ENCODE peak calls at places on chromosomes 1 and 21, in eight cellular contexts. One of them, this sample, is unnamed. For H3K9me3, the result is how much of the 10 kb centered on the place peaks cover.

GRCh38 chr1:87074001-87074795 is 159.8 kb downstream of the HS2ST1 start:
- DNase-seq in SK-N-SH: no peak
- DNase-seq in HCT116: no peak
- DNase-seq in GM12878: no peak
- DNase-seq in HepG2: no peak
- DNase-seq in K562: no peak
- DNase-seq in H1: no peak
- DNase-seq in endothelial cell of umbilical vein: no peak
- DNase-seq in this sample: no peak

GRCh38 chr1:222994506-222995229 is 148.4 kb downstream of the TLR5 start:
- DNase-seq in SK-N-SH: no peak
- DNase-seq in HCT116: no peak
- DNase-seq in GM12878: no peak
- DNase-seq in HepG2: no peak
- DNase-seq in K562: no peak
- DNase-seq in H1: no peak
- DNase-seq in endothelial cell of umbilical vein: peak
- DNase-seq in this sample: peak

GRCh38 chr1:40204855-40205254 is 42.9 kb upstream of the TMCO2 start:
- DNase-seq in SK-N-SH: no peak
- DNase-seq in HCT116: no peak
- DNase-seq in GM12878: no peak
- DNase-seq in HepG2: no peak
- DNase-seq in K562: no peak
- DNase-seq in H1: no peak
- DNase-seq in endothelial cell of umbilical vein: no peak
- DNase-seq in this sample: no peak

GRCh38 chr21:34836103-34836932 is 167.5 kb downstream of the CLIC6 start:
- DNase-seq in SK-N-SH: no peak
- DNase-seq in HCT116: peak
- DNase-seq in GM12878: no peak
- DNase-seq in HepG2: peak
- DNase-seq in K562: no peak
- DNase-seq in H1: no peak
- DNase-seq in endothelial cell of umbilical vein: peak
- DNase-seq in this sample: no peak

GRCh38 chr1:73674945-73675561 is 522.9 kb downstream of the LRRIQ3 start:
- DNase-seq in SK-N-SH: peak
- DNase-seq in HCT116: no peak
- DNase-seq in GM12878: no peak
- DNase-seq in HepG2: no peak
- DNase-seq in K562: no peak
- DNase-seq in H1: no peak
- DNase-seq in endothelial cell of umbilical vein: peak
- DNase-seq in this sample: no peak

GRCh38 chr1:50426702-50427085 is 3.5 kb upstream of the DMRTA2 start:
- DNase-seq in SK-N-SH: peak
- DNase-seq in HCT116: no peak
- DNase-seq in GM12878: no peak
- DNase-seq in HepG2: no peak
- DNase-seq in K562: no peak
- DNase-seq in H1: peak
- DNase-seq in endothelial cell of umbilical vein: no peak
- DNase-seq in this sample: no peak

GRCh38 chr1:179369751-179370341 is 4.1 kb downstream of the AXDND1 start:
- DNase-seq in SK-N-SH: peak
- DNase-seq in HCT116: peak
- DNase-seq in GM12878: peak
- DNase-seq in HepG2: peak
- DNase-seq in K562: peak
- DNase-seq in H1: no peak
- DNase-seq in endothelial cell of umbilical vein: peak
- DNase-seq in this sample: peak

GRCh38 chr1:152029144-152029936 is 7.5 kb downstream of the S100A11 start:
- DNase-seq in SK-N-SH: no peak
- DNase-seq in HCT116: no peak
- DNase-seq in GM12878: no peak
- DNase-seq in HepG2: no peak
- DNase-seq in K562: no peak
- DNase-seq in H1: no peak
- DNase-seq in endothelial cell of umbilical vein: no peak
- DNase-seq in this sample: no peak

GRCh38 chr1:6360517-6360916 is 33.0 kb downstream of the ACOT7 start:
- DNase-seq in SK-N-SH: no peak
- DNase-seq in HCT116: no peak
- DNase-seq in GM12878: no peak
- DNase-seq in HepG2: no peak
- DNase-seq in K562: no peak
- DNase-seq in H1: no peak
- DNase-seq in endothelial cell of umbilical vein: no peak
- DNase-seq in this sample: no peak

GRCh38 chr1:112674986-112675727 is 698 bp downstream of the MOV10 start:
- DNase-seq in SK-N-SH: peak
- DNase-seq in HCT116: no peak
- DNase-seq in GM12878: no peak
- DNase-seq in HepG2: peak
- DNase-seq in K562: peak
- DNase-seq in H1: peak
- DNase-seq in endothelial cell of umbilical vein: peak
- DNase-seq in this sample: no peak

GRCh38 chr1:230429072-230429735 is 3.1 kb upstream of the PGBD5 start:
- DNase-seq in SK-N-SH: no peak
- DNase-seq in HCT116: no peak
- DNase-seq in GM12878: no peak
- DNase-seq in HepG2: no peak
- DNase-seq in K562: no peak
- DNase-seq in H1: no peak
- DNase-seq in endothelial cell of umbilical vein: no peak
- DNase-seq in this sample: no peak

GRCh38 chr1:234875953-234876814 is 252.5 kb downstream of the TOMM20 start:
- DNase-seq in SK-N-SH: no peak
- DNase-seq in HCT116: no peak
- DNase-seq in GM12878: no peak
- DNase-seq in HepG2: peak
- DNase-seq in K562: peak
- DNase-seq in H1: no peak
- DNase-seq in endothelial cell of umbilical vein: peak
- DNase-seq in this sample: no peak

GRCh38 chr21:27793901-27794300 is 827.0 kb upstream of the ADAMTS5 start:
- DNase-seq in SK-N-SH: no peak
- DNase-seq in HCT116: no peak
- DNase-seq in GM12878: no peak
- DNase-seq in HepG2: no peak
- DNase-seq in K562: no peak
- DNase-seq in H1: no peak
- DNase-seq in endothelial cell of umbilical vein: peak
- DNase-seq in this sample: no peak

GRCh38 chr1:9436258-9436657 is 103.0 kb upstream of the SLC25A33 start:
- DNase-seq in SK-N-SH: no peak
- DNase-seq in HCT116: no peak
- DNase-seq in GM12878: no peak
- DNase-seq in HepG2: peak
- DNase-seq in K562: no peak
- DNase-seq in H1: no peak
- DNase-seq in endothelial cell of umbilical vein: no peak
- DNase-seq in this sample: no peak

GRCh38 chr1:48688102-48688760 is 88.5 kb downstream of the BEND5 start:
- DNase-seq in SK-N-SH: peak
- DNase-seq in HCT116: peak
- DNase-seq in GM12878: no peak
- DNase-seq in HepG2: no peak
- DNase-seq in K562: peak
- DNase-seq in H1: no peak
- DNase-seq in endothelial cell of umbilical vein: no peak
- DNase-seq in this sample: no peak

GRCh38 chr1:245605480-245606156 is 450.8 kb downstream of the KIF26B start:
- DNase-seq in SK-N-SH: peak
- DNase-seq in HCT116: no peak
- DNase-seq in GM12878: no peak
- DNase-seq in HepG2: no peak
- DNase-seq in K562: no peak
- DNase-seq in H1: no peak
- DNase-seq in endothelial cell of umbilical vein: no peak
- DNase-seq in this sample: no peak

GRCh38 chr1:15259608-15260007 is 12.6 kb downstream of the FHAD1 start:
- DNase-seq in SK-N-SH: no peak
- DNase-seq in HCT116: no peak
- DNase-seq in GM12878: no peak
- DNase-seq in HepG2: no peak
- DNase-seq in K562: no peak
- DNase-seq in H1: peak
- DNase-seq in endothelial cell of umbilical vein: no peak
- DNase-seq in this sample: no peak

GRCh38 chr1:89901957-89902669 is 81.3 kb downstream of the LRRC8D start:
- DNase-seq in SK-N-SH: no peak
- DNase-seq in HCT116: no peak
- DNase-seq in GM12878: no peak
- DNase-seq in HepG2: peak
- DNase-seq in K562: no peak
- DNase-seq in H1: no peak
- DNase-seq in endothelial cell of umbilical vein: no peak
- DNase-seq in this sample: no peak
- H3K9me3 ChIP-seq in SK-N-SH: under half
- H3K9me3 ChIP-seq in HCT116: under half
- H3K9me3 ChIP-seq in GM12878: under half
- H3K9me3 ChIP-seq in HepG2: under half
- H3K9me3 ChIP-seq in K562: under half
- H3K9me3 ChIP-seq in H1: under half
- H3K9me3 ChIP-seq in endothelial cell of umbilical vein: under half
- H3K9me3 ChIP-seq in this sample: under half

GRCh38 chr1:218718216-218718615 is 373.1 kb downstream of the TGFB2 start:
- DNase-seq in SK-N-SH: no peak
- DNase-seq in HCT116: no peak
- DNase-seq in GM12878: no peak
- DNase-seq in HepG2: no peak
- DNase-seq in K562: no peak
- DNase-seq in H1: no peak
- DNase-seq in endothelial cell of umbilical vein: no peak
- DNase-seq in this sample: no peak
- H3K9ac ChIP-seq in SK-N-SH: no peak
- H3K9ac ChIP-seq in HCT116: no peak
- H3K9ac ChIP-seq in GM12878: no peak
- H3K9ac ChIP-seq in HepG2: no peak
- H3K9ac ChIP-seq in K562: no peak
- H3K9ac ChIP-seq in H1: no peak
- H3K9ac ChIP-seq in endothelial cell of umbilical vein: no peak
- H3K9ac ChIP-seq in this sample: no peak

GRCh38 chr1:59057801-59058200 is 239.1 kb upstream of the FGGY start:
- DNase-seq in SK-N-SH: no peak
- DNase-seq in HCT116: no peak
- DNase-seq in GM12878: no peak
- DNase-seq in HepG2: no peak
- DNase-seq in K562: no peak
- DNase-seq in H1: no peak
- DNase-seq in endothelial cell of umbilical vein: no peak
- DNase-seq in this sample: peak

GRCh38 chr1:59055908-59056719 is 240.8 kb upstream of the FGGY start:
- DNase-seq in SK-N-SH: peak
- DNase-seq in HCT116: no peak
- DNase-seq in GM12878: no peak
- DNase-seq in HepG2: no peak
- DNase-seq in K562: no peak
- DNase-seq in H1: no peak
- DNase-seq in endothelial cell of umbilical vein: no peak
- DNase-seq in this sample: no peak

GRCh38 chr1:59054172-59054571 is 242.7 kb upstream of the FGGY start:
- DNase-seq in SK-N-SH: no peak
- DNase-seq in HCT116: no peak
- DNase-seq in GM12878: no peak
- DNase-seq in HepG2: no peak
- DNase-seq in K562: no peak
- DNase-seq in H1: no peak
- DNase-seq in endothelial cell of umbilical vein: no peak
- DNase-seq in this sample: no peak

GRCh38 chr1:59058681-59059441 is 238.0 kb upstream of the FGGY start:
- DNase-seq in SK-N-SH: no peak
- DNase-seq in HCT116: no peak
- DNase-seq in GM12878: no peak
- DNase-seq in HepG2: no peak
- DNase-seq in K562: no peak
- DNase-seq in H1: no peak
- DNase-seq in endothelial cell of umbilical vein: no peak
- DNase-seq in this sample: no peak

GRCh38 chr1:59057211-59057694 is 239.6 kb upstream of the FGGY start:
- DNase-seq in SK-N-SH: peak
- DNase-seq in HCT116: no peak
- DNase-seq in GM12878: no peak
- DNase-seq in HepG2: peak
- DNase-seq in K562: no peak
- DNase-seq in H1: no peak
- DNase-seq in endothelial cell of umbilical vein: no peak
- DNase-seq in this sample: peak
- TF ChIP-seq POLR2AphosphoS5 in SK-N-SH: peak
- TF ChIP-seq POLR2AphosphoS5 in HCT116: no peak
- TF ChIP-seq POLR2AphosphoS5 in GM12878: no peak
- TF ChIP-seq POLR2AphosphoS5 in HepG2: no peak
- TF ChIP-seq POLR2AphosphoS5 in K562: no peak
- TF ChIP-seq POLR2AphosphoS5 in H1: no peak
- TF ChIP-seq POLR2AphosphoS5 in endothelial cell of umbilical vein: no peak
- TF ChIP-seq POLR2AphosphoS5 in this sample: peak

DNA sequence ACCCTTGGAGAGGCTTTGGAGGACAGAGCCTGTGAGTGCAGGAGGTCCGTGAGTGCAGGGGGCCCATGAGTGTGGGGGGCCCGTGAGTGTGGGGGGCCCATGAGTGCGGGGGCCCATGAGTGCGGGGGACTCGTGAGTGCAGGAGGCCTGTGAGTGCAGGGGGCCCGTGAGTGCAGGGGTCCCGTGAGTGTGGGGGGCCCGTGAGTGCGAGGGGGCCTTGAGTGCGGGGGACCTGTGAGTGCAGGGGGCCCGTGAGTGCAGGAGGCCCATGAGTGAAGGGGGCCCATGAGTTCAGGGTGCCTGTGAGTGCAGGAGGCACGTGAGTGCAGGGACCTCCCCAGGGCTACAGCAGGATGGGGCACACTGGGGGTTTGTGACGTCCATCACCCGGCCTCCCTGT is 108.3 kb upstream of the TTC34 start:
- DNase-seq in SK-N-SH: no peak
- DNase-seq in HCT116: no peak
- DNase-seq in GM12878: no peak
- DNase-seq in HepG2: no peak
- DNase-seq in K562: no peak
- DNase-seq in H1: no peak
- DNase-seq in endothelial cell of umbilical vein: no peak
- DNase-seq in this sample: no peak
- H3K9me3 ChIP-seq in SK-N-SH: under half
- H3K9me3 ChIP-seq in HCT116: under half
- H3K9me3 ChIP-seq in GM12878: under half
- H3K9me3 ChIP-seq in HepG2: under half
- H3K9me3 ChIP-seq in K562: under half
- H3K9me3 ChIP-seq in H1: half or more
- H3K9me3 ChIP-seq in endothelial cell of umbilical vein: under half
- H3K9me3 ChIP-seq in this sample: under half